ENCODE peak calls at places on chromosomes 4 and X, in seven cellular contexts. One of them, this sample, is unnamed.

GRCh38 chr4:102665527-102665926 is 95.2 kb downstream of the MANBA start:
- DNase-seq in hepatocyte: no peak
- DNase-seq in neural progenitor cell: no peak
- DNase-seq in GM23248: peak; percentile 6
- DNase-seq in GM23338: no peak
- DNase-seq in MM.1S: no peak
- DNase-seq in HCT116: no peak
- DNase-seq in this sample: no peak

GRCh38 chrX:108261541-108262218 is 170.1 kb downstream of the ATG4A start:
- DNase-seq in MM.1S: no peak
- DNase-seq in HCT116: no peak
- DNase-seq in GM23248: peak; percentile 40
- DNase-seq in neural progenitor cell: no peak
- DNase-seq in GM23338: no peak
- DNase-seq in hepatocyte: peak; percentile 11
- DNase-seq in this sample: peak; percentile 83

GRCh38 chrX:129360175-129360574 is 163.1 kb downstream of the SMARCA1 start:
- DNase-seq in HCT116: peak; percentile 33
- DNase-seq in GM23338: peak; percentile 74
- DNase-seq in GM23248: peak; percentile 36
- DNase-seq in hepatocyte: peak; percentile 53
- DNase-seq in MM.1S: peak; percentile 82
- DNase-seq in neural progenitor cell: peak; percentile 64
- DNase-seq in this sample: peak; percentile 74

GRCh38 chrX:100296183-100296753 is 113.8 kb downstream of the PCDH19 start:
- DNase-seq in HCT116: no peak
- DNase-seq in GM23248: no peak
- DNase-seq in neural progenitor cell: peak; percentile 68
- DNase-seq in hepatocyte: no peak
- DNase-seq in MM.1S: no peak
- DNase-seq in GM23338: peak; percentile 32
- DNase-seq in this sample: no peak

GRCh38 chr4:101707596-101707995 is 82.9 kb upstream of the BANK1 start:
- DNase-seq in HCT116: no peak
- DNase-seq in MM.1S: no peak
- DNase-seq in GM23248: no peak
- DNase-seq in neural progenitor cell: no peak
- DNase-seq in hepatocyte: no peak
- DNase-seq in GM23338: peak; percentile 5
- DNase-seq in this sample: no peak

GRCh38 chr4:42709392-42710065 is 52.6 kb upstream of the ATP8A1 start:
- DNase-seq in neural progenitor cell: no peak
- DNase-seq in MM.1S: peak; percentile 31
- DNase-seq in GM23338: no peak
- DNase-seq in HCT116: no peak
- DNase-seq in hepatocyte: peak; percentile 10
- DNase-seq in GM23248: no peak
- DNase-seq in this sample: peak; percentile 69

GRCh38 chr4:113849771-113850170 is 88.2 kb upstream of the CAMK2D start:
- DNase-seq in hepatocyte: no peak
- DNase-seq in GM23338: no peak
- DNase-seq in GM23248: peak; percentile 17
- DNase-seq in HCT116: no peak
- DNase-seq in neural progenitor cell: no peak
- DNase-seq in MM.1S: no peak
- DNase-seq in this sample: no peak

GRCh38 chr4:168634276-168634802 is 137.5 kb downstream of the PALLD start:
- DNase-seq in GM23248: peak; percentile 89
- DNase-seq in MM.1S: no peak
- DNase-seq in GM23338: no peak
- DNase-seq in neural progenitor cell: peak; percentile 45
- DNase-seq in HCT116: no peak
- DNase-seq in hepatocyte: peak; percentile 72
- DNase-seq in this sample: peak; percentile 56

GRCh38 chr4:158783775-158784174 is 14.9 kb downstream of the FNIP2 start:
- DNase-seq in GM23338: no peak
- DNase-seq in neural progenitor cell: no peak
- DNase-seq in GM23248: peak; percentile 68
- DNase-seq in MM.1S: no peak
- DNase-seq in HCT116: no peak
- DNase-seq in hepatocyte: no peak
- DNase-seq in this sample: peak; percentile 24

GRCh38 chrX:39133971-39134370 is 332.7 kb downstream of the MID1IP1 start:
- DNase-seq in GM23248: no peak
- DNase-seq in neural progenitor cell: no peak
- DNase-seq in GM23338: peak; percentile 24
- DNase-seq in HCT116: no peak
- DNase-seq in hepatocyte: peak; percentile 15
- DNase-seq in MM.1S: peak; percentile 60
- DNase-seq in this sample: peak; percentile 37

GRCh38 chrX:67342138-67342537 is 201.7 kb upstream of the AR start:
- DNase-seq in GM23248: no peak
- DNase-seq in neural progenitor cell: no peak
- DNase-seq in GM23338: no peak
- DNase-seq in hepatocyte: no peak
- DNase-seq in HCT116: no peak
- DNase-seq in MM.1S: no peak
- DNase-seq in this sample: no peak

GRCh38 chrX:15160558-15160957 is 109.3 kb downstream of the ASB9 start:
- DNase-seq in MM.1S: no peak
- DNase-seq in HCT116: no peak
- DNase-seq in GM23338: no peak
- DNase-seq in neural progenitor cell: no peak
- DNase-seq in hepatocyte: no peak
- DNase-seq in GM23248: no peak
- DNase-seq in this sample: no peak

GRCh38 chrX:94871640-94872039 is 1197.6 kb downstream of the FAM133A start:
- DNase-seq in neural progenitor cell: no peak
- DNase-seq in MM.1S: no peak
- DNase-seq in HCT116: no peak
- DNase-seq in GM23248: no peak
- DNase-seq in GM23338: no peak
- DNase-seq in hepatocyte: no peak
- DNase-seq in this sample: no peak
- TF ChIP-seq EZH2phosphoT487 in neural progenitor cell: no peak
- TF ChIP-seq EZH2phosphoT487 in MM.1S: no peak
- TF ChIP-seq EZH2phosphoT487 in HCT116: no peak
- TF ChIP-seq EZH2phosphoT487 in GM23248: no peak
- TF ChIP-seq EZH2phosphoT487 in GM23338: no peak
- TF ChIP-seq EZH2phosphoT487 in hepatocyte: no peak
- TF ChIP-seq EZH2phosphoT487 in this sample: no peak

DNA sequence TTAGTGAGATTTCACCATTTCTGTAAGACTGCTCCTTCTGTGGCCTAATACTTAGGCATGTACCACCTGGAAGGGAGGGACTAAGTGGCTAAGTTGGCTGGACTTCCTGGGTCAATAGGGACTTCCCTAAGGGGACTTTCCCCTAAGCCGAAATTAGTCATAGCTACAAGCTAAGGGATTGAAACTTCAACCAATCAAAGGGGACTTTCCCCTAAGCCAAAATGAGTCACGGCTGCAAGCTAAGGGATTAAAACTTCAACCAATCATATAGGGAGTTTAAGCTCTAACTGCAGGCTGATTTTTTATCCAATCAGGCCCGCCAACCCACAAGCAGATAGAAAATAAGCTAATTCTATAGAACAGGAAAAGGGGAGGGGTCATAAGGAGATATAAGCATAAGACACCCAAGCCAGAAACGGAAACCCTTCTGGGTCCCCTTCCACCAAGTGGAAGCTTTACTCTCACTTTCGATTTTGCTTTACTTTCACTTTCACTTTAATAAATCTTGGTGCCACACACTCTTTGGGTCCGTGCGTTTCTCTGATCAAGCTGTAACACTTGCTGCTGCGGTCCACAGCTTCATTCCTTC is 382.8 kb downstream of the KLHL4 start:
- DNase-seq in neural progenitor cell: no peak
- DNase-seq in MM.1S: peak; percentile 88
- DNase-seq in GM23248: no peak
- DNase-seq in HCT116: no peak
- DNase-seq in hepatocyte: no peak
- DNase-seq in GM23338: peak; percentile 1
- DNase-seq in this sample: peak; percentile 12
- H3K4me3 ChIP-seq in neural progenitor cell: no peak overlapping the region
- H3K4me3 ChIP-seq in MM.1S: no peak overlapping the region
- H3K4me3 ChIP-seq in GM23248: no peak overlapping the region
- H3K4me3 ChIP-seq in HCT116: no peak overlapping the region
- H3K4me3 ChIP-seq in hepatocyte: no peak overlapping the region
- H3K4me3 ChIP-seq in GM23338: no peak overlapping the region
- H3K4me3 ChIP-seq in this sample: peak overlapping the region; percentile 37

GRCh38 chr4:47877204-47877603 is 37.2 kb downstream of the NFXL1 start:
- DNase-seq in GM23338: no peak
- DNase-seq in MM.1S: no peak
- DNase-seq in GM23248: no peak
- DNase-seq in neural progenitor cell: no peak
- DNase-seq in HCT116: no peak
- DNase-seq in hepatocyte: no peak
- DNase-seq in this sample: no peak
- H3K27ac ChIP-seq in GM23338: no peak overlapping the region
- H3K27ac ChIP-seq in MM.1S: no peak overlapping the region
- H3K27ac ChIP-seq in GM23248: no peak overlapping the region
- H3K27ac ChIP-seq in neural progenitor cell: no peak overlapping the region
- H3K27ac ChIP-seq in HCT116: no peak overlapping the region
- H3K27ac ChIP-seq in hepatocyte: no peak overlapping the region
- H3K27ac ChIP-seq in this sample: no peak overlapping the region

GRCh38 chrX:33285550-33285949 is 74.2 kb upstream of the DMD start:
- DNase-seq in neural progenitor cell: no peak
- DNase-seq in hepatocyte: no peak
- DNase-seq in GM23338: no peak
- DNase-seq in HCT116: no peak
- DNase-seq in MM.1S: no peak
- DNase-seq in GM23248: no peak
- DNase-seq in this sample: peak; percentile 17
- TF ChIP-seq EZH2phosphoT487 in neural progenitor cell: no peak
- TF ChIP-seq EZH2phosphoT487 in hepatocyte: no peak
- TF ChIP-seq EZH2phosphoT487 in GM23338: no peak
- TF ChIP-seq EZH2phosphoT487 in HCT116: no peak
- TF ChIP-seq EZH2phosphoT487 in MM.1S: no peak
- TF ChIP-seq EZH2phosphoT487 in GM23248: no peak
- TF ChIP-seq EZH2phosphoT487 in this sample: no peak